ENCODE peak calls at places on chromosomes 12 and 14, in four cellular contexts. One of them, this sample, is unnamed.

GRCh38 chr12:22518067-22518719 is 26.1 kb downstream of the C2CD5 start:
- DNase-seq in A549: no peak
- DNase-seq in GM12878: no peak
- DNase-seq in K562: no peak
- DNase-seq in this sample: peak; percentile 15

GRCh38 chr14:65164068-65164824 is 61.9 kb upstream of the MAX start:
- DNase-seq in A549: peak; percentile 64
- DNase-seq in GM12878: no peak
- DNase-seq in K562: peak; percentile 35
- DNase-seq in this sample: peak; percentile 61

GRCh38 chr12:92139634-92140555 is 5.8 kb downstream of the BTG1 start:
- DNase-seq in A549: no peak
- DNase-seq in GM12878: no peak
- DNase-seq in K562: no peak
- DNase-seq in this sample: peak; percentile 59

GRCh38 chr14:33941727-33942126 is 9.1 kb downstream of the EGLN3 start:
- DNase-seq in A549: no peak
- DNase-seq in GM12878: no peak
- DNase-seq in K562: no peak
- DNase-seq in this sample: no peak

GRCh38 chr12:108190529-108190928 is 61.4 kb downstream of the WSCD2 start:
- DNase-seq in A549: no peak
- DNase-seq in GM12878: no peak
- DNase-seq in K562: no peak
- DNase-seq in this sample: no peak

GRCh38 chr12:46209165-46209564 is 59.7 kb downstream of the SLC38A1 start:
- DNase-seq in A549: no peak
- DNase-seq in GM12878: no peak
- DNase-seq in K562: no peak
- DNase-seq in this sample: peak; percentile 51

GRCh38 chr14:100296106-100296651 is 10.1 kb downstream of the SLC25A29 start:
- DNase-seq in A549: no peak
- DNase-seq in GM12878: no peak
- DNase-seq in K562: no peak
- DNase-seq in this sample: no peak

GRCh38 chr12:130634866-130635265 is 81.2 kb downstream of the RIMBP2 start:
- DNase-seq in A549: no peak
- DNase-seq in GM12878: no peak
- DNase-seq in K562: no peak
- DNase-seq in this sample: no peak

GRCh38 chr12:119699199-119699765 is 31.3 kb downstream of the PRKAB1 start:
- DNase-seq in A549: no peak
- DNase-seq in GM12878: no peak
- DNase-seq in K562: no peak
- DNase-seq in this sample: no peak

GRCh38 chr12:31585271-31585670 is 5.7 kb downstream of the DENND5B start:
- DNase-seq in A549: no peak
- DNase-seq in GM12878: no peak
- DNase-seq in K562: no peak
- DNase-seq in this sample: peak; percentile 63

GRCh38 chr12:3106564-3106963 is 29.4 kb downstream of the TSPAN9 start:
- DNase-seq in A549: no peak
- DNase-seq in GM12878: no peak
- DNase-seq in K562: no peak
- DNase-seq in this sample: no peak

GRCh38 chr12:108129017-108129812 is at the start of gene WSCD2:
- DNase-seq in A549: no peak
- DNase-seq in GM12878: no peak
- DNase-seq in K562: peak; percentile 52
- DNase-seq in this sample: no peak

GRCh38 chr12:95989504-95990123 is 6.5 kb downstream of the HAL start:
- DNase-seq in A549: no peak
- DNase-seq in GM12878: no peak
- DNase-seq in K562: no peak
- DNase-seq in this sample: no peak

GRCh38 chr12:104501641-104502040 is 44.9 kb downstream of the CHST11 start:
- DNase-seq in A549: no peak
- DNase-seq in GM12878: no peak
- DNase-seq in K562: no peak
- DNase-seq in this sample: no peak

GRCh38 chr12:109053382-109054123 is 1.2 kb downstream of the USP30 start:
- DNase-seq in A549: no peak
- DNase-seq in GM12878: peak; percentile 28
- DNase-seq in K562: peak; percentile 35
- DNase-seq in this sample: no peak

GRCh38 chr14:92040431-92041040 is 677 bp upstream of the TRIP11 start:
- DNase-seq in A549: peak; percentile 55
- DNase-seq in GM12878: peak; percentile 25
- DNase-seq in K562: peak; percentile 11
- DNase-seq in this sample: peak; percentile 61

GRCh38 chr12:75578546-75578945 is 67.1 kb upstream of the KRR1 start:
- DNase-seq in A549: no peak
- DNase-seq in GM12878: no peak
- DNase-seq in K562: no peak
- DNase-seq in this sample: no peak

GRCh38 chr14:102320033-102320660 is 601 bp downstream of the ZNF839 start:
- DNase-seq in A549: peak; percentile 36
- DNase-seq in GM12878: no peak
- DNase-seq in K562: peak; percentile 63
- DNase-seq in this sample: peak; percentile 56

GRCh38 chr12:111404362-111405148 is 1.2 kb upstream of the SH2B3 start:
- DNase-seq in A549: no peak
- DNase-seq in GM12878: no peak
- DNase-seq in K562: peak; percentile 83
- DNase-seq in this sample: no peak

GRCh38 chr12:111405149-111405855 is 421 bp upstream of the SH2B3 start:
- DNase-seq in A549: peak; percentile 94
- DNase-seq in GM12878: peak; percentile 86
- DNase-seq in K562: peak; percentile 97
- DNase-seq in this sample: peak; percentile 86

GRCh38 chr12:111406474-111407370 is 999 bp downstream of the SH2B3 start:
- DNase-seq in A549: no peak
- DNase-seq in GM12878: no peak
- DNase-seq in K562: no peak
- DNase-seq in this sample: no peak

GRCh38 chr12:111407371-111408115 is 1.8 kb downstream of the SH2B3 start:
- DNase-seq in A549: no peak
- DNase-seq in GM12878: no peak
- DNase-seq in K562: no peak
- DNase-seq in this sample: no peak

DNA sequence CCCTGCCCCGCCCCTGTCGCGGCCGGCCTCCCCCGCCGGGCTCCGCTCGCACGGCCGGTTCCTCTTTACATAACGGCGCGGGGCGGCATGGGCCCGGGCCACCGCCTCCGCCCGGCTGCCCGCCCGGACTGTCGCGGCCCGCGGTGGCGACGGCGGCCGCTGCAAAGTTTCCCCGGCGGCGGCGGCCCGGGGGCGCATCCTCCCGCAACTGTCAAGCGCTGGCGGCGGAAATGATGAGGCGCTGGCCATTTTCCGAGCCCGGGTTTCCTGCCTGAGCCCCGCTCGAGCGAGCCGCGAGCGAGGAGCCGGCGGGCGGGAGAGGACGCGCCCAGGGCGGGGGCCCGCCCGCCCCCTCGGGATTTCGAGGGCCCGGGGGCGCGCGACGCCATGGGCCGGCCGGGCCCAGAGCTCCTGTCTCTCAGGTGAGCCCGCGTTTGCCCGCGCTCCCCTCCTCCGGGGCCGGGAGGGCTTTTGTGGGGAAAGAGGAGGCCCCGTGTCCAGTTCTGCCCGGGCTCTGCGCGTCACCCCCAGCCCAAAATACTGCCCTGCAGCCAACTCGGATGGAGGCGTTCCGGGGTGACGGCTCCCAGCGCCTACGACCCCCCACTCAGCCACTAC is at the start of gene SH2B3:
- DNase-seq in A549: peak; percentile 62
- DNase-seq in GM12878: no peak
- DNase-seq in K562: peak; percentile 68
- DNase-seq in this sample: peak; percentile 48
- TF ChIP-seq ELK1 in A549: no peak
- TF ChIP-seq ELK1 in GM12878: no peak
- TF ChIP-seq ELK1 in K562: no peak
- TF ChIP-seq ELK1 in this sample: no peak

GRCh38 chr12:124768462-124769165 is 95.0 kb downstream of the SCARB1 start:
- DNase-seq in A549: no peak
- DNase-seq in GM12878: no peak
- DNase-seq in K562: no peak
- DNase-seq in this sample: peak; percentile 71
- TF ChIP-seq ELK1 in A549: no peak
- TF ChIP-seq ELK1 in GM12878: no peak
- TF ChIP-seq ELK1 in K562: no peak
- TF ChIP-seq ELK1 in this sample: no peak

GRCh38 chr12:88934163-88934747 is 354.0 kb upstream of the KITLG start:
- DNase-seq in A549: no peak
- DNase-seq in GM12878: no peak
- DNase-seq in K562: no peak
- DNase-seq in this sample: peak; percentile 57
- TF ChIP-seq ELK1 in A549: no peak
- TF ChIP-seq ELK1 in GM12878: no peak
- TF ChIP-seq ELK1 in K562: no peak
- TF ChIP-seq ELK1 in this sample: no peak

GRCh38 chr14:55240526-55241178 is 30.6 kb upstream of the FBXO34 start:
- DNase-seq in A549: no peak
- DNase-seq in GM12878: no peak
- DNase-seq in K562: no peak
- DNase-seq in this sample: peak; percentile 89
- TF ChIP-seq ELK1 in A549: no peak
- TF ChIP-seq ELK1 in GM12878: no peak
- TF ChIP-seq ELK1 in K562: no peak
- TF ChIP-seq ELK1 in this sample: no peak

DNA sequence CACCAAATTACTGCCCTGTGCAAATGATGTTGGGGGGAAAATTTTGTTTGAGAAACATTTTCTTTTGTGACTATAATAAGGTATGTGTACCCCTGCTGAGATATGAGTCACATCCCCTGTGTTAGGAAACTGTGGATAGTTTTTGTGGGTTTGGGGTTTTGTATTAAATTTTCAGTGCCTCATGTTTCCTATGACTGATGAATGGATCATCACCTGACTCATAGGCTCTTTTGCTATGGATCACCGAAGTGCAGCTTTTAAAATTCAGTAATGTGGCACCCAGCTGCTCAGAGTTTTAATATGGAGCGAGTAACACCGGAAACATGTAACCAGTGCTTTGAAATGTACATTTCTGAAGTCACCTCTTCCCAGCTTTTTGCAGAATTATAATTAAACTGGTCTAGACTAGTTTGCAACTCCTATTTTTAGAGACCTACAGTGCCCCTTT is 167.4 kb upstream of the HMGA2 start:
- DNase-seq in A549: peak; percentile 45
- DNase-seq in GM12878: no peak
- DNase-seq in K562: no peak
- DNase-seq in this sample: peak; percentile 99
- TF ChIP-seq ELK1 in A549: no peak
- TF ChIP-seq ELK1 in GM12878: no peak
- TF ChIP-seq ELK1 in K562: no peak
- TF ChIP-seq ELK1 in this sample: no peak

DNA sequence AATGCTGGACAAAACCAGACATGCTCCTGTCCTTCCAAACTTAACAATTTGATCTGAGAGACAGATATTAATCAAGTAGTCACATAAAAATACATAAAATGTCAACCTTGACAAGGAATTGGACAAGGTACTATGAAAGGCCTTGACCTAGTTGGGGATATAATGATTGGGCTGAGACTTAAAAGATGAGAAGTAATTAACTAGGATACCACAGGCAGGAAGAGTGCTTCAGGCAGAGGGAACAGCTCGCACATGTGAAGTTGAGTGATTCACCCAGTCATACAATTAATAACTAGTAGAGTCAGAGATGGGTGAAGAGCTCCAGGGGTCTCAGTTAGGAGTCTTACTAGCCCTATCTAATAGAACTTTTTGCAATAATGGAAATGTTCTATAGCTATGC is 259.5 kb downstream of the MSRB3 start:
- DNase-seq in A549: no peak
- DNase-seq in GM12878: no peak
- DNase-seq in K562: no peak
- DNase-seq in this sample: no peak
- TF ChIP-seq ELK1 in A549: no peak
- TF ChIP-seq ELK1 in GM12878: no peak
- TF ChIP-seq ELK1 in K562: no peak
- TF ChIP-seq ELK1 in this sample: no peak

GRCh38 chr14:31261859-31262739 is 54.5 kb upstream of the HECTD1 start:
- DNase-seq in A549: no peak
- DNase-seq in GM12878: peak; percentile 37
- DNase-seq in K562: no peak
- DNase-seq in this sample: peak; percentile 63
- TF ChIP-seq ELK1 in A549: no peak
- TF ChIP-seq ELK1 in GM12878: no peak
- TF ChIP-seq ELK1 in K562: no peak
- TF ChIP-seq ELK1 in this sample: no peak

DNA sequence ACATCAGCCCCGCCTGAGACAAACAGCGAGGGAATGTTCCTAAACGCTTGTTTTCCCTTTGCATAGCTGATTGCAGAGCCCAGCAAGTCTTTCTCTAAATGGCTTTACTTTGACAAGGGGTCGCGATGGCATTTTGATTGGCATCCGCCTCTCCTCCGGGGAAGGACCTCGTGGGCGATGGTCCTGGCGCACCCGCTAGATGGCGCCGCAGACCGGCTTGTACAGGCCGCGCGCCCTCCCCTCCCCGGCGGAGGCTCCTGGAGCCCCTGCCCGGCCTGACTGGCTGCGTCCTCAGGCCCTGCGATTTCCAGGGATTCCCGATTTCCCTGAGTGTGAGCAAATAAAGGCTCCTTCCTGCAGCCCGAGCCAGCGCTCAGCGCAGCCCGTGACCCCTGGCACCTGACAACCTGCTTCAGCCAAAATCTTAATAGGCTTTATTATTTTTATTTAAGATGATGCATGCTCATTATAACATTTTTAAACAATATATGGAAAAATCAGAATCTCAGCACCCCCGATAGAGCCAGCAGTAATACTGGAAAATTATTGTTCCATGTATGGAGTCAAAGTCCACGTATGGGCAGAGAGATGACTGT is 468.3 kb downstream of the AACS start:
- DNase-seq in A549: peak; percentile 31
- DNase-seq in GM12878: no peak
- DNase-seq in K562: peak; percentile 72
- DNase-seq in this sample: no peak
- TF ChIP-seq ELK1 in A549: no peak
- TF ChIP-seq ELK1 in GM12878: no peak
- TF ChIP-seq ELK1 in K562: no peak
- TF ChIP-seq ELK1 in this sample: no peak

DNA sequence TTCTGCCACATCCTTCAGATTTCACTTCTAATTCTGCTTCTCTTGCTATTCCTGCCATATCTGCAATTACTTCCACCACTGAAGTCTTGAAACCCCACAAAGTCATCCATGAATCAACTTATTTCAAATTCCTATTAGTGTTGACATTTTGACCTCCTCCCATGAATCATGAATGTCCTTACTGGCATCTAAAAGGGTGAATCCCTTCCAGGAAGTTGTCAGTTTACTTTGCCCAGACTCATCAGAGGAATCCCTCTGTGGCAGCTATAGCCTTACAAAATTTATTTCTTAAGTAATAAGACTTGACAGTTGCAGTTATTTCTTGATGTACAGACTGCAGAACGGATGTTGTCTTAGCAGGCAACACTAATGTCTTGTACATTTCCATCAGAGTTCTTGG is 162.9 kb downstream of the PCNX1 start:
- DNase-seq in A549: no peak
- DNase-seq in GM12878: no peak
- DNase-seq in K562: no peak
- DNase-seq in this sample: peak; percentile 35
- TF ChIP-seq ELK1 in A549: no peak
- TF ChIP-seq ELK1 in GM12878: no peak
- TF ChIP-seq ELK1 in K562: no peak
- TF ChIP-seq ELK1 in this sample: no peak